ENCODE peak calls at places on chromosomes 11 and 22, in ten cellular contexts. V, Z, D, X, Q, H, U, G, L and P are unnamed samples.

GRCh38 chr22:25760848-25761595 is 19.0 kb downstream of the MYO18B start:
- DNase-seq in V (no peak), Z (no peak), D (no peak), X (no peak), Q (no peak), H (no peak), U (no peak), G (no peak), L (no peak), P (no peak)

GRCh38 chr11:75028321-75029097 is 39.8 kb downstream of the NEU3 start:
- DNase-seq in V (no peak), Z (no peak), D (no peak), X (no peak), Q (no peak), H (peak), U (no peak), G (no peak), L (no peak), P (no peak)

GRCh38 chr11:34299284-34299961 is 58.4 kb downstream of the ABTB2 start:
- DNase-seq in V (no peak), Z (no peak), D (no peak), X (no peak), Q (no peak), H (no peak), U (no peak), G (no peak), L (no peak), P (no peak)

GRCh38 chr22:36369922-36370781 is 17.6 kb downstream of the MYH9 start:
- DNase-seq in V (peak), Z (no peak), D (peak), X (peak), Q (no peak), H (peak), U (no peak), G (no peak), L (peak), P (no peak)

GRCh38 chr11:88950975-88951374 is 114.8 kb downstream of the GRM5 start:
- DNase-seq in V (no peak), Z (no peak), D (no peak), X (no peak), Q (no peak), H (no peak), U (no peak), G (no peak), L (no peak), P (no peak)

GRCh38 chr11:119608201-119608600 is 120.8 kb downstream of the NECTIN1 start:
- DNase-seq in V (no peak), Z (no peak), D (no peak), X (no peak), Q (no peak), H (no peak), U (no peak), G (no peak), L (no peak), P (no peak)

GRCh38 chr11:78927511-78927910 is 352.8 kb upstream of the NARS2 start:
- DNase-seq in V (no peak), Z (no peak), D (no peak), X (no peak), Q (no peak), H (peak), U (no peak), G (no peak), L (no peak), P (no peak)

GRCh38 chr22:48554893-48555552 is 1272.7 kb downstream of the BRD1 start:
- DNase-seq in V (no peak), Z (no peak), D (no peak), X (no peak), Q (no peak), H (no peak), U (no peak), G (no peak), L (no peak), P (no peak)

GRCh38 chr22:36373258-36373579 is 14.5 kb downstream of the MYH9 start:
- DNase-seq in V (peak), Z (no peak), D (no peak), X (peak), Q (no peak), H (no peak), U (no peak), G (no peak), L (no peak), P (no peak)

GRCh38 chr22:39962071-39962470 is 1.9 kb downstream of the TMA7B start:
- DNase-seq in V (no peak), Z (no peak), D (no peak), X (no peak), Q (no peak), H (no peak), U (no peak), G (no peak), L (no peak), P (no peak)

GRCh38 chr11:119918356-119918755 is 189.4 kb upstream of the NECTIN1 start:
- DNase-seq in V (no peak), Z (no peak), D (no peak), X (no peak), Q (no peak), H (no peak), U (no peak), G (no peak), L (no peak), P (no peak)

GRCh38 chr11:113090716-113091577 is 129.7 kb downstream of the NCAM1 start:
- DNase-seq in V (no peak), Z (no peak), D (no peak), X (peak), Q (no peak), H (no peak), U (no peak), G (no peak), L (no peak), P (no peak)

GRCh38 chr22:44541671-44542319 is 43.8 kb upstream of the RTL6 start:
- DNase-seq in V (no peak), Z (no peak), D (no peak), X (no peak), Q (no peak), H (no peak), U (no peak), G (no peak), L (no peak), P (no peak)

GRCh38 chr11:118609380-118610219 is 2.2 kb downstream of the PHLDB1 start:
- DNase-seq in V (no peak), Z (peak), D (peak), X (no peak), Q (no peak), H (no peak), U (no peak), G (no peak), L (no peak), P (no peak)

GRCh38 chr11:96456111-96456510 is 66.3 kb downstream of the JRKL start:
- DNase-seq in V (no peak), Z (no peak), D (no peak), X (no peak), Q (no peak), H (no peak), U (no peak), G (no peak), L (no peak), P (no peak)

GRCh38 chr11:111461460-111462240 is 50.5 kb downstream of the BTG4 start:
- DNase-seq in V (no peak), Z (no peak), D (no peak), X (no peak), Q (no peak), H (no peak), U (no peak), G (no peak), L (no peak), P (no peak)

GRCh38 chr22:19873138-19873959 is 18.7 kb upstream of the GNB1L start:
- DNase-seq in V (no peak), Z (no peak), D (peak), X (no peak), Q (no peak), H (no peak), U (no peak), G (no peak), L (no peak), P (no peak)

GRCh38 chr11:61585115-61585514 is 4.2 kb upstream of the SYT7 start:
- DNase-seq in V (no peak), Z (no peak), D (no peak), X (no peak), Q (no peak), H (no peak), U (no peak), G (no peak), L (no peak), P (no peak)

GRCh38 chr11:394034-394857 is at the start of gene PKP3:
- DNase-seq in V (no peak), Z (no peak), D (no peak), X (peak), Q (no peak), H (peak), U (peak), G (no peak), L (no peak), P (no peak)

GRCh38 chr22:23384451-23384850 is 195.6 kb downstream of the IGLL1 start:
- DNase-seq in V (no peak), Z (no peak), D (no peak), X (no peak), Q (no peak), H (no peak), U (no peak), G (no peak), L (no peak), P (no peak)

GRCh38 chr11:47778878-47779483 is 11.8 kb upstream of the FNBP4 start:
- DNase-seq in V (no peak), Z (no peak), D (no peak), X (no peak), Q (no peak), H (no peak), U (no peak), G (no peak), L (no peak), P (no peak)

GRCh38 chr11:45486461-45486860 is 179.0 kb downstream of the CHST1 start:
- DNase-seq in V (no peak), Z (no peak), D (no peak), X (no peak), Q (no peak), H (no peak), U (no peak), G (no peak), L (no peak), P (no peak)

GRCh38 chr11:10990637-10991036 is 132.8 kb upstream of the ZBED5 start:
- DNase-seq in V (no peak), Z (no peak), D (no peak), X (peak), Q (no peak), H (no peak), U (no peak), G (no peak), L (no peak), P (no peak)

GRCh38 chr11:22193348-22194051 is 615 bp downstream of the ANO5 start:
- DNase-seq in V (peak), Z (peak), D (no peak), X (no peak), Q (no peak), H (peak), U (no peak), G (no peak), L (peak), P (peak)

GRCh38 chr22:17826151-17826550 is 51.9 kb upstream of the BID start:
- DNase-seq in V (no peak), Z (no peak), D (no peak), X (no peak), Q (no peak), H (no peak), U (no peak), G (no peak), L (no peak), P (no peak)

GRCh38 chr22:19577422-19577966 is 53.3 kb upstream of the CLDN5 start:
- DNase-seq in V (no peak), Z (no peak), D (no peak), X (no peak), Q (no peak), H (no peak), U (no peak), G (no peak), L (no peak), P (no peak)

GRCh38 chr11:1410366-1411291 is 20.9 kb downstream of the BRSK2 start:
- DNase-seq in V (no peak), Z (peak), D (no peak), X (no peak), Q (no peak), H (no peak), U (no peak), G (no peak), L (no peak), P (no peak)

GRCh38 chr11:926341-926916 is 759 bp downstream of the AP2A2 start:
- DNase-seq in V (no peak), Z (no peak), D (no peak), X (peak), Q (no peak), H (no peak), U (peak), G (no peak), L (no peak), P (no peak)

GRCh38 chr11:116130122-116130521 is 625.9 kb upstream of the CADM1 start:
- DNase-seq in V (no peak), Z (no peak), D (no peak), X (no peak), Q (no peak), H (no peak), U (no peak), G (no peak), L (no peak), P (no peak)

GRCh38 chr22:26842103-26842502 is 184.7 kb downstream of the MIAT start:
- DNase-seq in V (no peak), Z (no peak), D (no peak), X (no peak), Q (no peak), H (no peak), U (no peak), G (no peak), L (no peak), P (no peak)